ENCODE peak calls at places on chromosomes 3 and 15, in six cellular contexts. K is ovary, O is tibial nerve, E is A549, W is HepG2, L is sigmoid colon. Z is an unnamed sample.

GRCh38 chr3:120693439-120694172 is 11.6 kb upstream of the HGD start:
- DNase-seq in K (no peak), O (no peak), E (no peak), W (peak), L (no peak), Z (no peak)

GRCh38 chr3:40576431-40576830 is 51.7 kb downstream of the ZNF621 start:
- DNase-seq in K (no peak), O (no peak), E (no peak), W (no peak), L (no peak), Z (no peak)

GRCh38 chr15:78212546-78213424 is 21.6 kb downstream of the ACSBG1 start:
- DNase-seq in K (no peak), O (no peak), E (peak), W (peak), L (peak), Z (peak)

GRCh38 chr3:150639262-150639661 is 36.1 kb downstream of the SELENOT start:
- DNase-seq in K (no peak), O (no peak), E (no peak), W (no peak), L (no peak), Z (no peak)

GRCh38 chr3:30493912-30494311 is 112.5 kb upstream of the TGFBR2 start:
- DNase-seq in K (no peak), O (peak), E (no peak), W (no peak), L (peak), Z (no peak)

GRCh38 chr3:71045917-71046282 is 537.6 kb downstream of the FOXP1 start:
- DNase-seq in K (no peak), O (no peak), E (no peak), W (no peak), L (no peak), Z (no peak)

GRCh38 chr3:64848822-64849221 is 161.0 kb upstream of the ADAMTS9 start:
- DNase-seq in K (no peak), O (no peak), E (no peak), W (no peak), L (no peak), Z (no peak)

GRCh38 chr15:74314897-74315438 is 52.5 kb downstream of the CYP11A1 start:
- DNase-seq in K (no peak), O (no peak), E (no peak), W (no peak), L (no peak), Z (no peak)

GRCh38 chr3:153463895-153464294 is 301.9 kb downstream of the RAP2B start:
- DNase-seq in K (no peak), O (no peak), E (no peak), W (no peak), L (no peak), Z (no peak)

GRCh38 chr3:136893848-136894443 is 31.9 kb downstream of the NCK1 start:
- DNase-seq in K (no peak), O (no peak), E (no peak), W (peak), L (no peak), Z (no peak)

GRCh38 chr3:23810342-23811116 is 4.8 kb downstream of the UBE2E1 start:
- DNase-seq in K (peak), O (peak), E (peak), W (peak), L (peak), Z (peak)

GRCh38 chr3:148344522-148344921 is 353.2 kb upstream of the AGTR1 start:
- DNase-seq in K (no peak), O (no peak), E (no peak), W (no peak), L (no peak), Z (no peak)

GRCh38 chr3:39414421-39414907 is 7.9 kb downstream of the RPSA start:
- DNase-seq in K (no peak), O (no peak), E (no peak), W (no peak), L (no peak), Z (no peak)

GRCh38 chr15:69466733-69467132 is 14.1 kb downstream of the RPLP1 start:
- DNase-seq in K (no peak), O (no peak), E (no peak), W (no peak), L (no peak), Z (no peak)

GRCh38 chr3:126349611-126350501 is 7.4 kb downstream of the KLF15 start:
- DNase-seq in K (peak), O (no peak), E (no peak), W (no peak), L (peak), Z (peak)

GRCh38 chr15:62362608-62363007 is 197.5 kb upstream of the C2CD4B start:
- DNase-seq in K (no peak), O (no peak), E (no peak), W (no peak), L (no peak), Z (no peak)

GRCh38 chr3:70840106-70840870 is 527.9 kb upstream of the MDFIC2 start:
- DNase-seq in K (no peak), O (no peak), E (no peak), W (no peak), L (no peak), Z (no peak)

GRCh38 chr3:175585898-175586297 is 726.8 kb downstream of the NAALADL2 start:
- DNase-seq in K (no peak), O (no peak), E (no peak), W (no peak), L (no peak), Z (no peak)

GRCh38 chr3:24088782-24089181 is 143.7 kb downstream of the NR1D2 start:
- DNase-seq in K (no peak), O (no peak), E (peak), W (peak), L (no peak), Z (no peak)

GRCh38 chr3:80192871-80193270 is 425.1 kb upstream of the ROBO1 start:
- DNase-seq in K (no peak), O (no peak), E (no peak), W (no peak), L (no peak), Z (no peak)

GRCh38 chr3:65665922-65666321 is 372.8 kb downstream of the MAGI1 start:
- DNase-seq in K (no peak), O (no peak), E (no peak), W (no peak), L (no peak), Z (no peak)

GRCh38 chr3:188296761-188297689 is 143.1 kb downstream of the LPP start:
- DNase-seq in K (no peak), O (no peak), E (no peak), W (peak), L (no peak), Z (no peak)

GRCh38 chr3:197792019-197792647 is 1.1 kb downstream of the LRCH3 start:
- DNase-seq in K (no peak), O (no peak), E (no peak), W (no peak), L (no peak), Z (no peak)

GRCh38 chr15:31459011-31459748 is 132.5 kb downstream of the KLF13 start:
- DNase-seq in K (no peak), O (no peak), E (no peak), W (no peak), L (no peak), Z (peak)

GRCh38 chr3:152396867-152397266 is 128.1 kb downstream of the MBNL1 start:
- DNase-seq in K (no peak), O (no peak), E (no peak), W (no peak), L (no peak), Z (no peak)

GRCh38 chr3:42340466-42340865 is 69.9 kb downstream of the LYZL4 start:
- DNase-seq in K (no peak), O (no peak), E (no peak), W (no peak), L (no peak), Z (no peak)

GRCh38 chr15:95169701-95170459 is 938.5 kb downstream of the MCTP2 start:
- DNase-seq in K (no peak), O (peak), E (no peak), W (no peak), L (peak), Z (peak)

GRCh38 chr3:133038731-133039398 is 674 bp downstream of the TMEM108 start:
- DNase-seq in K (no peak), O (no peak), E (no peak), W (no peak), L (peak), Z (no peak)

GRCh38 chr3:59502806-59503205 is 453.0 kb upstream of the CFAP20DC start:
- DNase-seq in K (no peak), O (no peak), E (no peak), W (no peak), L (no peak), Z (no peak)

GRCh38 chr3:9542182-9542581 is 11.4 kb downstream of the LHFPL4 start:
- DNase-seq in K (no peak), O (no peak), E (no peak), W (no peak), L (no peak), Z (no peak)

GRCh38 chr3:112464264-112464663 is 35.0 kb downstream of the BTLA start:
- DNase-seq in K (no peak), O (no peak), E (no peak), W (no peak), L (no peak), Z (no peak)

GRCh38 chr15:72782993-72783562 is 480 bp downstream of the ADPGK start:
- DNase-seq in K (no peak), O (peak), E (no peak), W (no peak), L (peak), Z (peak)

GRCh38 chr15:72782274-72782992 is 1.1 kb downstream of the ADPGK start:
- DNase-seq in K (no peak), O (no peak), E (no peak), W (no peak), L (no peak), Z (no peak)

GRCh38 chr15:72785452-72786243 is 2.1 kb upstream of the ADPGK start:
- DNase-seq in K (no peak), O (no peak), E (no peak), W (no peak), L (no peak), Z (no peak)

GRCh38 chr15:72784233-72784876 is 797 bp upstream of the ADPGK start:
- DNase-seq in K (peak), O (peak), E (peak), W (peak), L (no peak), Z (no peak)

GRCh38 chr15:72783563-72784232 is at the start of gene ADPGK:
- DNase-seq in K (peak), O (peak), E (peak), W (peak), L (peak), Z (peak)
- TF ChIP-seq EP300 in K (peak), O (peak), E (no peak), W (peak), L (no peak), Z (no peak)

DNA sequence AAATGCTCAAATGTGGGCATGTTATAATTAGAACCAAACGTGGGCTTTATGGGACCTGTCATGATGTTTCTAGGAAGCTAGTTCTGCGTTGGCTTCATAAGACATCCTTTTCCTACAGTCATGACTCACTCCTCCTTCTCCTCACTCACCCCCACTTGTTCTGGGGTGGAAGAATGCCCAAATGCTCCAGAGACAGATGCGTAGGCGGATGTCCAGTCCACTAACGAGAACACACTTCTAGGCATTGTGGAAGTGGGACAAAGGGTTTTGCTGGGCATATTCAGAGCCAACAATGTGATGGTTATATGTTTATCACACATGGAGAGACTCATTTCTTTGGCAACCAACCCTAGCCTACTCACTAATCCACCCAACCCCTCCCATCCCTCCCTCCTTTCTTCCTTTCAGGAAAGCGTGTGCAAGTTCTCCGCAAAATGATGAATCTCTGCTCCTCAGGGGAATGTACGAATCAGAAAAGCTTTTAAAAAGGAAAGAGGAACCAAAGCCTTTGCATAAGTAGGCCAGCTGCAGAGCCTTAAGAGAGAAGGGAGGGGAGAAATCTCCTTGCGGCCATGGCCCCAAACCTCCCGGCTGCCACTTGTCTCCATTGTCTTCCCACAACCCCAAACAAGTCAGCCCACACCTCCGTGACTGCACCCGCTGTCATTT is 123.0 kb upstream of the SPRED1 start:
- DNase-seq in K (peak), O (peak), E (no peak), W (no peak), L (peak), Z (peak)
- TF ChIP-seq EP300 in K (peak), O (no peak), E (no peak), W (no peak), L (no peak), Z (no peak)

GRCh38 chr3:7683431-7683830 is 818.2 kb upstream of the LMCD1 start:
- DNase-seq in K (no peak), O (no peak), E (no peak), W (no peak), L (no peak), Z (no peak)
- TF ChIP-seq EP300 in K (no peak), O (no peak), E (no peak), W (no peak), L (no peak), Z (no peak)

GRCh38 chr3:172194702-172195392 is 155.5 kb downstream of the FNDC3B start:
- DNase-seq in K (no peak), O (no peak), E (peak), W (no peak), L (no peak), Z (no peak)
- TF ChIP-seq EP300 in K (no peak), O (no peak), E (no peak), W (no peak), L (no peak), Z (no peak)

DNA sequence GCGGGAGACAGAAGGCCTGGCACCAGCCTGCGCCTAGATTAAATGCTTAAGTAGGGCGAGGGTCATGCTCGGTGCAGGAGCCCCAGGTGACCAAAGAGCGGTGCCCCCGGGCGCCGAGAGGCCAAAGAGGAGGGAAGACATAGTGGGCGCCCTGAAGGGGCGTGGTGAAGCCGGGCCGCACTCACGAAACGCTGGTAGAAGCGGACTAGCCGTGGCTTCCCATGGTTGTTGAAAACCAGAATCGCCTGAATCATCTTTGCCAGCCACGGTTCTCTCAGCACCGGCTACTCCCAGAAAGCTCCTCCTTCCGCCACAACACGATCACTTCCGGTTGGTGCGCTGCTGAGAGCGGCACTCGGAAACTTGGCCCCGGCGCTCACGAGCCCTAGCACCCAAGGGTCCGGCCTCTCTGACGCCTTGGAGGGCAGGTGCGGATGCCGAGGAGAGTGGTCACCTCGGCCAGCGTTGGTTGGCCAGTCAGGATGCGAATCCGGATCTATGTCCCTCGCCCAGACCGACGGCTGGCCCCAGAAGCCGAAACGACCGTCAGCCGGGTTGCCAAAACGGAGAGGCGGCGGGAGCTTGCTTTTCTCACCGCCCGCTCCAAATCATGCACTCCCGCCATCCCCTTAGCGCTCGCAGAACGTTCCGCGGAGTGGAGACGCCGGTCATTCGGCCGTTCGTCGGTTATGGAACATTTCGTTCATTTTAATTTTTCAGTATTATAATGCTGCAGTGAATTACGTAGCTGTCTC is at the start of gene AP3S2:
- DNase-seq in K (peak), O (peak), E (peak), W (peak), L (peak), Z (peak)
- TF ChIP-seq EP300 in K (no peak), O (no peak), E (no peak), W (peak), L (no peak), Z (no peak)

GRCh38 chr3:47310391-47310790 is 27.6 kb downstream of the KLHL18 start:
- DNase-seq in K (no peak), O (no peak), E (no peak), W (no peak), L (peak), Z (no peak)
- TF ChIP-seq EP300 in K (no peak), O (no peak), E (no peak), W (no peak), L (no peak), Z (no peak)

DNA sequence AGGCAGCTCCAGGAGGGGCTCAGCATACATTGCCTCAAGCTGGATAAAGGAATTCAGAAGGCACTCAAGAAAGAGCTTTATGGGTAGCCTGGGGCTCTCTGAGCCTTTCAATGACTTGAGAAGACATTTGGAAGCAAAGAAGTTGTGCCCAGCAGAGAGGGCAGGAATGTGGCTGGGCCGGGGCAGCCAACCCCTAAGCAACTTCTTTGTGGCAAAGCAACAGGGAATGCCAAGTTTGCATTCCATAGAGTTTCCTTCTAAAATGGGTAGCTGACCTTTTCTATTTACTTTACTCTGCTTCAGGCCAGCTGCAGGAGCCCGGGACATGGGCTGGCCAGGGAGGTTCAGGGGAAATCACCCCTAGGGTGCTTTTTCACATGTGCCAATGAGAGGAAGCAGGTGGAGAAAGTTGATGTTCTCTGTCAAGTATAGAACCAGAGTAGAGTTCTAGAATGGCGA is 45.6 kb downstream of the CCDC12 start:
- DNase-seq in K (peak), O (no peak), E (no peak), W (no peak), L (peak), Z (no peak)
- TF ChIP-seq EP300 in K (no peak), O (no peak), E (no peak), W (no peak), L (no peak), Z (no peak)

GRCh38 chr3:181581651-181582050 is 130.1 kb upstream of the SOX2 start:
- DNase-seq in K (no peak), O (no peak), E (no peak), W (no peak), L (no peak), Z (no peak)
- TF ChIP-seq EP300 in K (no peak), O (no peak), E (no peak), W (no peak), L (no peak), Z (no peak)